ENCODE peak calls at places on chromosome 19, in seven cellular contexts. V, F, C, Q, G, L and U are unnamed samples.
A peak's percentile ranks its signal among the peaks of the same experiment; 100 is the strongest.

GRCh38 chr19:13162749-13163608 is 12.8 kb downstream of the IER2 start:
- DNase-seq in F (peak; percentile 97), C (peak; percentile 99), L (peak; percentile 99), V (peak; percentile 97), Q (no peak), G (peak; percentile 99), U (peak; percentile 99)

GRCh38 chr19:6773323-6773931 is 919 bp downstream of the VAV1 start:
- DNase-seq in Q (no peak), F (no peak), V (peak; percentile 41), C (peak; percentile 61), G (peak; percentile 40), L (no peak), U (peak; percentile 89)

GRCh38 chr19:3768748-3769099 is 3.3 kb downstream of the RAX2 start:
- DNase-seq in Q (no peak), F (no peak), L (no peak), G (no peak), V (no peak), C (no peak), U (no peak)

GRCh38 chr19:33878136-33878535 is 81.5 kb downstream of the KCTD15 start:
- DNase-seq in C (no peak), G (no peak), V (no peak), L (peak; percentile 12), Q (no peak), F (no peak), U (no peak)

GRCh38 chr19:18896421-18896841 is 473 bp upstream of the CERS1 start:
- DNase-seq in F (no peak), V (no peak), L (no peak), G (no peak), C (no peak), Q (peak; percentile 35), U (peak; percentile 54)

GRCh38 chr19:48290341-48290922 is 20.6 kb downstream of the ZNF114 start:
- DNase-seq in C (no peak), F (no peak), L (no peak), V (no peak), G (no peak), Q (peak; percentile 70), U (peak; percentile 36)

GRCh38 chr19:48445256-48445605 is 552 bp upstream of the GRWD1 start:
- DNase-seq in C (no peak), F (no peak), V (no peak), L (no peak), Q (peak; percentile 98), G (no peak), U (peak; percentile 89)

GRCh38 chr19:18789883-18790565 is 1.1 kb downstream of the COMP start:
- DNase-seq in V (no peak), C (no peak), G (no peak), L (no peak), Q (no peak), F (no peak), U (peak; percentile 72)

GRCh38 chr19:34088292-34088691 is 84.0 kb upstream of the LSM14A start:
- DNase-seq in F (no peak), G (no peak), V (no peak), Q (no peak), L (no peak), C (no peak), U (no peak)

GRCh38 chr19:8248348-8249328 is 39.5 kb downstream of the CERS4 start:
- DNase-seq in Q (no peak), V (no peak), G (no peak), C (no peak), L (no peak), F (no peak), U (no peak)

GRCh38 chr19:54266133-54266532 is 9.1 kb upstream of the LILRB5 start:
- DNase-seq in Q (peak; percentile 54), V (peak; percentile 73), C (peak; percentile 79), L (peak; percentile 72), G (peak; percentile 79), F (no peak), U (peak; percentile 76)

GRCh38 chr19:34075661-34076091 is 96.6 kb upstream of the LSM14A start:
- DNase-seq in C (no peak), G (no peak), L (no peak), Q (no peak), F (no peak), V (no peak), U (no peak)

GRCh38 chr19:44998025-44998424 is 3.2 kb upstream of the RELB start:
- DNase-seq in C (no peak), Q (no peak), G (no peak), L (no peak), F (no peak), V (no peak), U (no peak)

GRCh38 chr19:52170863-52171320 is 529 bp downstream of the ZNF836 start:
- DNase-seq in F (no peak), C (peak; percentile 27), V (peak; percentile 20), Q (no peak), L (no peak), G (no peak), U (peak; percentile 16)

GRCh38 chr19:50551713-50552187 is 16.5 kb downstream of the LRRC4B start:
- DNase-seq in L (no peak), Q (no peak), C (no peak), F (no peak), G (no peak), V (no peak), U (peak; percentile 37)

GRCh38 chr19:7500811-7501450 is 12.1 kb upstream of the PEX11G start:
- DNase-seq in L (peak; percentile 80), C (peak; percentile 74), V (no peak), Q (peak; percentile 65), G (peak; percentile 72), F (no peak), U (peak; percentile 80)

GRCh38 chr19:3494559-3494958 is 5.9 kb downstream of the DOHH start:
- DNase-seq in L (no peak), Q (no peak), V (no peak), G (peak; percentile 52), C (no peak), F (no peak), U (no peak)

GRCh38 chr19:1591421-1592022 is 1.1 kb downstream of the MBD3 start:
- DNase-seq in C (no peak), V (no peak), G (no peak), L (no peak), F (peak; percentile 29), Q (no peak), U (peak; percentile 36)

GRCh38 chr19:16035601-16036297 is 40.5 kb upstream of the TPM4 start:
- DNase-seq in C (no peak), Q (no peak), L (peak; percentile 48), F (no peak), G (no peak), V (no peak), U (no peak)

GRCh38 chr19:33306853-33307792 is 4.8 kb upstream of the CEBPA start:
- DNase-seq in V (no peak), G (peak; percentile 81), L (peak; percentile 60), Q (no peak), F (peak; percentile 79), C (peak; percentile 33), U (no peak)

GRCh38 chr19:43700368-43701015 is 15.4 kb upstream of the IRGC start:
- DNase-seq in C (peak; percentile 51), F (peak; percentile 31), Q (no peak), G (peak; percentile 40), V (peak; percentile 46), L (no peak), U (peak; percentile 21)
- H3K4me1 ChIP-seq in C (peaks cover 21% of the 10 kb centered on the region), F (peaks cover 7% of the 10 kb centered on the region), Q (peaks cover 49% of the 10 kb centered on the region), G (peaks cover 19% of the 10 kb centered on the region), V (peaks cover 22% of the 10 kb centered on the region), L (no peaks in the 10 kb centered on the region), U (no peaks in the 10 kb centered on the region)

DNA sequence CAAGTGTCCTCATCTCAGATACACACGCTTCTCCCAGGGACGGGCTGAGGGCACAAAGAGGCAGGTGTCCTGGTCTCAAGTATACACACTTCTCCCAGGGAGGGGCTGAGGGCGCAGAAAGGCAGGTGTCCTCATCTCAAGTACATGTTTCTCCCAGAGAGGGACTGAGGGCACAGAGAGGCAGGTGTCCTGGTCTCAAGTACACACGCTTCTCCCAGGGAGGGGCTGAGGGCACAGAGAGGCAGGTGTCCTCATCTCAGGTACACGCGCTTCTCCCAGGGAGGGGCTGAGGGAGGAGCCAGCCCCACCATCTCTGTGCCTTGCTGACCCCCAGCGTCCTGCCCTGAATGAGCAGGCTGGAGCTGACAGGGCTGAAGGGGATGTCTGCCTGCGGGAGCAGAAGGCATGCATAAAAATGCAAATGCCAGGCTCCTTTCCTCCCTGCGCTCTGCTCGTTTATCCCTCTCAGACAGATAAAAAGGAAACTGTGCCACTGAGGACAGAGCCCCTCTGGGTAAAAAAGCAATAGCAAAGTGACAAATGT is 96.1 kb upstream of the UQCRFS1 start:
- DNase-seq in V (no peak), G (no peak), F (no peak), Q (no peak), L (no peak), C (no peak), U (no peak)
- H3K4me3 ChIP-seq in V (no peak overlapping the region), G (no peak overlapping the region), F (no peak overlapping the region), Q (no peak overlapping the region), L (no peak overlapping the region), C (no peak overlapping the region), U (no peak overlapping the region)

DNA sequence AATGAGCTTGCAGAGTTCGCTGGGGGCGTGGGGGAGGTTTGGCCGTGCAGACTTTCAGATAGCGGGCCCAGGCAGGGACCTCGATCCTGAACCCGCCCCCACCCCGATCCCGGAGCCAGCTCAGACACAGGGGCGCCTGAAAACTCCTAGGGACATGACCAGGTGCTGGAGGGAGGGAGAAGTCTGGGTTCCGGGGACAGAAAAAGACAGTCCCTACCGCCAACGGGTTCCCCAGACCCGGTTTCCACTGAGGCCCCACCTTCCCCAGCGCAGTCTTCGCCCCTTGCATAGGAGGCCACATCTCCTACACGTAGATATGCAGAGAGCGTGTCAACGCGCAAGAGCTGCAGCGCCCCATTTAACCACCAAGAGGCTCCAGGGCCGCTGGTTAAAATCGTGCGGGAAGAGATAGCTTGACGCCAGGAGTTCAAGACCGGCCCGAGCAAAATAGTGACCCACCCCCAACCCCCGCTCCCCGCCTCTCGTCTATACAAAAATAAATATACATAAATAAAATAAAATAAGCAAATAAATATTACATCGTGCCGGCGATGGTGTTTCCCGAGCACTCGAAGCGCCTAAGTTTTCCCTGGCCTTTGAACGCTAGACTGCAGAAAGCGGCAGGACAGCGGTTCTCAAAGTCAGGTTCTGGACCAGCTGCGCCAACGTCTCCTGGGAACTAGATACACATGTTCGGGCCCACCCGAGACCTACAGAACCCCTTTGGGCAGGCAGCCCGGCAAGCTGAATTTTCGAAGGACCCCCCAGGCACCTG is 8.3 kb downstream of the CCDC8 start:
- DNase-seq in L (no peak), C (no peak), Q (peak; percentile 83), G (no peak), F (no peak), V (no peak), U (peak; percentile 78)
- H3K4me1 ChIP-seq in L (peaks cover 3% of the 10 kb centered on the region), C (peaks cover 16% of the 10 kb centered on the region), Q (no peaks in the 10 kb centered on the region), G (peaks cover 37% of the 10 kb centered on the region), F (no peaks in the 10 kb centered on the region), V (peaks cover 51% of the 10 kb centered on the region), U (peaks cover 23% of the 10 kb centered on the region)

GRCh38 chr19:5666921-5667610 is 13.2 kb downstream of the MICOS13 start:
- DNase-seq in F (no peak), Q (no peak), C (no peak), G (no peak), L (no peak), V (no peak), U (no peak)

GRCh38 chr19:5661483-5661882 is 18.8 kb downstream of the MICOS13 start:
- DNase-seq in C (no peak), F (no peak), Q (no peak), L (no peak), V (no peak), G (no peak), U (no peak)

GRCh38 chr19:5665781-5666513 is 14.4 kb downstream of the MICOS13 start:
- DNase-seq in L (no peak), C (no peak), G (no peak), V (no peak), F (no peak), Q (peak; percentile 58), U (no peak)

GRCh38 chr19:5664515-5664914 is 15.8 kb downstream of the MICOS13 start:
- DNase-seq in F (peak; percentile 67), G (no peak), V (no peak), Q (no peak), C (no peak), L (no peak), U (no peak)

GRCh38 chr19:5663904-5664303 is 16.4 kb downstream of the MICOS13 start:
- DNase-seq in F (no peak), L (no peak), V (no peak), Q (no peak), C (no peak), G (no peak), U (no peak)
- H3K4me3 ChIP-seq in F (no peak overlapping the region), L (no peak overlapping the region), V (no peak overlapping the region), Q (no peak overlapping the region), C (no peak overlapping the region), G (no peak overlapping the region), U (no peak overlapping the region)